ENCODE peak calls at places on chromosomes 12 and 14, in seven cellular contexts. One of them, this sample, is unnamed.

GRCh38 chr12:2297004-2297403 is 244.2 kb downstream of the CACNA1C start:
- DNase-seq in cardiac septum: no peak
- DNase-seq in NCI-H446: no peak
- DNase-seq in GM23248: no peak
- DNase-seq in skeletal muscle cell: no peak
- DNase-seq in Karpas-422: no peak
- DNase-seq in IMR-90: no peak
- DNase-seq in this sample: peak

GRCh38 chr12:98750511-98750910 is 105.4 kb downstream of the APAF1 start:
- DNase-seq in skeletal muscle cell: no peak
- DNase-seq in NCI-H446: no peak
- DNase-seq in Karpas-422: no peak
- DNase-seq in GM23248: peak
- DNase-seq in IMR-90: peak
- DNase-seq in cardiac septum: no peak
- DNase-seq in this sample: no peak

GRCh38 chr12:109740694-109741245 is 27.1 kb downstream of the FAM222A start:
- DNase-seq in IMR-90: no peak
- DNase-seq in NCI-H446: no peak
- DNase-seq in Karpas-422: no peak
- DNase-seq in GM23248: no peak
- DNase-seq in cardiac septum: peak
- DNase-seq in skeletal muscle cell: no peak
- DNase-seq in this sample: peak

GRCh38 chr12:28409892-28410291 is 219.6 kb downstream of the CCDC91 start:
- DNase-seq in IMR-90: peak
- DNase-seq in NCI-H446: no peak
- DNase-seq in cardiac septum: no peak
- DNase-seq in GM23248: peak
- DNase-seq in skeletal muscle cell: peak
- DNase-seq in Karpas-422: no peak
- DNase-seq in this sample: no peak

GRCh38 chr14:76922599-76922998 is 96.4 kb downstream of the LRRC74A start:
- DNase-seq in Karpas-422: no peak
- DNase-seq in NCI-H446: no peak
- DNase-seq in GM23248: no peak
- DNase-seq in skeletal muscle cell: no peak
- DNase-seq in cardiac septum: no peak
- DNase-seq in IMR-90: peak
- DNase-seq in this sample: no peak

GRCh38 chr14:105315211-105315721 is 718 bp downstream of the PACS2 start:
- DNase-seq in cardiac septum: no peak
- DNase-seq in skeletal muscle cell: no peak
- DNase-seq in IMR-90: no peak
- DNase-seq in Karpas-422: no peak
- DNase-seq in NCI-H446: no peak
- DNase-seq in GM23248: peak
- DNase-seq in this sample: no peak

GRCh38 chr12:70080577-70080976 is 162.7 kb upstream of the CNOT2 start:
- DNase-seq in GM23248: no peak
- DNase-seq in cardiac septum: no peak
- DNase-seq in skeletal muscle cell: no peak
- DNase-seq in Karpas-422: peak
- DNase-seq in NCI-H446: no peak
- DNase-seq in IMR-90: no peak
- DNase-seq in this sample: no peak

GRCh38 chr12:30822385-30823139 is 67.8 kb upstream of the CAPRIN2 start:
- DNase-seq in Karpas-422: no peak
- DNase-seq in cardiac septum: peak
- DNase-seq in GM23248: peak
- DNase-seq in IMR-90: peak
- DNase-seq in skeletal muscle cell: no peak
- DNase-seq in NCI-H446: no peak
- DNase-seq in this sample: peak

GRCh38 chr12:105423237-105423636 is 92.7 kb downstream of the C12orf75 start:
- DNase-seq in GM23248: no peak
- DNase-seq in IMR-90: no peak
- DNase-seq in skeletal muscle cell: no peak
- DNase-seq in Karpas-422: no peak
- DNase-seq in NCI-H446: no peak
- DNase-seq in cardiac septum: no peak
- DNase-seq in this sample: no peak

GRCh38 chr12:86770871-86771270 is 514.7 kb upstream of the MGAT4C start:
- DNase-seq in NCI-H446: no peak
- DNase-seq in IMR-90: no peak
- DNase-seq in GM23248: no peak
- DNase-seq in cardiac septum: no peak
- DNase-seq in skeletal muscle cell: no peak
- DNase-seq in Karpas-422: no peak
- DNase-seq in this sample: no peak

GRCh38 chr12:113997365-113997764 is 31.2 kb upstream of the RBM19 start:
- DNase-seq in skeletal muscle cell: no peak
- DNase-seq in NCI-H446: no peak
- DNase-seq in IMR-90: no peak
- DNase-seq in cardiac septum: no peak
- DNase-seq in GM23248: no peak
- DNase-seq in Karpas-422: no peak
- DNase-seq in this sample: no peak

GRCh38 chr14:60862283-60862682 is 118.6 kb downstream of the TRMT5 start:
- DNase-seq in skeletal muscle cell: peak
- DNase-seq in NCI-H446: no peak
- DNase-seq in GM23248: no peak
- DNase-seq in Karpas-422: peak
- DNase-seq in IMR-90: no peak
- DNase-seq in cardiac septum: no peak
- DNase-seq in this sample: no peak

GRCh38 chr14:86532219-86532618 is 1002.3 kb downstream of the FLRT2 start:
- DNase-seq in cardiac septum: no peak
- DNase-seq in IMR-90: peak
- DNase-seq in NCI-H446: no peak
- DNase-seq in skeletal muscle cell: peak
- DNase-seq in Karpas-422: no peak
- DNase-seq in GM23248: no peak
- DNase-seq in this sample: no peak

GRCh38 chr14:105201928-105202513 is 20.9 kb upstream of the NUDT14 start:
- DNase-seq in cardiac septum: no peak
- DNase-seq in NCI-H446: no peak
- DNase-seq in GM23248: no peak
- DNase-seq in skeletal muscle cell: no peak
- DNase-seq in Karpas-422: no peak
- DNase-seq in IMR-90: no peak
- DNase-seq in this sample: no peak

GRCh38 chr12:121535150-121536057 is 45.4 kb downstream of the KDM2B start:
- DNase-seq in cardiac septum: no peak
- DNase-seq in skeletal muscle cell: no peak
- DNase-seq in GM23248: no peak
- DNase-seq in Karpas-422: peak
- DNase-seq in IMR-90: no peak
- DNase-seq in NCI-H446: no peak
- DNase-seq in this sample: no peak

GRCh38 chr14:52840916-52841315 is 49.5 kb upstream of the GNPNAT1 start:
- DNase-seq in GM23248: peak
- DNase-seq in IMR-90: peak
- DNase-seq in Karpas-422: no peak
- DNase-seq in skeletal muscle cell: peak
- DNase-seq in cardiac septum: no peak
- DNase-seq in NCI-H446: no peak
- DNase-seq in this sample: no peak

GRCh38 chr12:93015970-93016751 is 87.1 kb upstream of the EEA1 start:
- DNase-seq in GM23248: no peak
- DNase-seq in cardiac septum: no peak
- DNase-seq in Karpas-422: no peak
- DNase-seq in skeletal muscle cell: no peak
- DNase-seq in IMR-90: peak
- DNase-seq in NCI-H446: no peak
- DNase-seq in this sample: no peak

GRCh38 chr14:59310644-59311043 is 122.2 kb downstream of the DAAM1 start:
- DNase-seq in Karpas-422: no peak
- DNase-seq in GM23248: no peak
- DNase-seq in skeletal muscle cell: no peak
- DNase-seq in NCI-H446: no peak
- DNase-seq in IMR-90: no peak
- DNase-seq in cardiac septum: no peak
- DNase-seq in this sample: no peak

GRCh38 chr14:61832783-61833182 is 70.6 kb downstream of the SNAPC1 start:
- DNase-seq in NCI-H446: no peak
- DNase-seq in Karpas-422: no peak
- DNase-seq in cardiac septum: no peak
- DNase-seq in IMR-90: no peak
- DNase-seq in GM23248: no peak
- DNase-seq in skeletal muscle cell: no peak
- DNase-seq in this sample: no peak

GRCh38 chr12:112208511-112208910 is 83.2 kb downstream of the TRAFD1 start:
- DNase-seq in GM23248: no peak
- DNase-seq in cardiac septum: no peak
- DNase-seq in IMR-90: no peak
- DNase-seq in skeletal muscle cell: no peak
- DNase-seq in NCI-H446: no peak
- DNase-seq in Karpas-422: no peak
- DNase-seq in this sample: peak

GRCh38 chr14:63051301-63051700 is 6.0 kb upstream of the KCNH5 start:
- DNase-seq in IMR-90: no peak
- DNase-seq in skeletal muscle cell: no peak
- DNase-seq in NCI-H446: no peak
- DNase-seq in Karpas-422: no peak
- DNase-seq in GM23248: no peak
- DNase-seq in cardiac septum: no peak
- DNase-seq in this sample: no peak

GRCh38 chr12:116236148-116236731 is 41.3 kb downstream of the MED13L start:
- DNase-seq in NCI-H446: peak
- DNase-seq in GM23248: peak
- DNase-seq in Karpas-422: peak
- DNase-seq in IMR-90: peak
- DNase-seq in cardiac septum: no peak
- DNase-seq in skeletal muscle cell: no peak
- DNase-seq in this sample: no peak

GRCh38 chr14:96252323-96253052 is 3.5 kb upstream of the BDKRB1 start:
- DNase-seq in Karpas-422: no peak
- DNase-seq in IMR-90: no peak
- DNase-seq in skeletal muscle cell: no peak
- DNase-seq in cardiac septum: no peak
- DNase-seq in NCI-H446: no peak
- DNase-seq in GM23248: peak
- DNase-seq in this sample: no peak

GRCh38 chr12:15336772-15337553 is 14.7 kb downstream of the PTPRO start:
- DNase-seq in NCI-H446: no peak
- DNase-seq in IMR-90: peak
- DNase-seq in cardiac septum: no peak
- DNase-seq in Karpas-422: no peak
- DNase-seq in GM23248: peak
- DNase-seq in skeletal muscle cell: peak
- DNase-seq in this sample: no peak

GRCh38 chr12:120546050-120546386 is 11.9 kb downstream of the RNF10 start:
- DNase-seq in IMR-90: no peak
- DNase-seq in NCI-H446: no peak
- DNase-seq in GM23248: no peak
- DNase-seq in Karpas-422: no peak
- DNase-seq in cardiac septum: no peak
- DNase-seq in skeletal muscle cell: no peak
- DNase-seq in this sample: no peak

GRCh38 chr12:111991946-111992345 is 21.0 kb downstream of the TMEM116 start:
- DNase-seq in GM23248: no peak
- DNase-seq in NCI-H446: no peak
- DNase-seq in Karpas-422: no peak
- DNase-seq in cardiac septum: no peak
- DNase-seq in skeletal muscle cell: no peak
- DNase-seq in IMR-90: peak
- DNase-seq in this sample: no peak

GRCh38 chr12:88790231-88790630 is 210.0 kb upstream of the KITLG start:
- DNase-seq in Karpas-422: no peak
- DNase-seq in cardiac septum: no peak
- DNase-seq in IMR-90: no peak
- DNase-seq in GM23248: no peak
- DNase-seq in NCI-H446: no peak
- DNase-seq in skeletal muscle cell: no peak
- DNase-seq in this sample: no peak

GRCh38 chr14:102805941-102806340 is 28.7 kb downstream of the TRAF3 start:
- DNase-seq in cardiac septum: no peak
- DNase-seq in Karpas-422: no peak
- DNase-seq in skeletal muscle cell: no peak
- DNase-seq in NCI-H446: no peak
- DNase-seq in IMR-90: no peak
- DNase-seq in GM23248: no peak
- DNase-seq in this sample: no peak

GRCh38 chr12:68446896-68447806 is 115.0 kb upstream of the MDM1 start:
- DNase-seq in GM23248: peak
- DNase-seq in IMR-90: no peak
- DNase-seq in cardiac septum: no peak
- DNase-seq in Karpas-422: no peak
- DNase-seq in NCI-H446: no peak
- DNase-seq in skeletal muscle cell: no peak
- DNase-seq in this sample: no peak

GRCh38 chr12:43937947-43938346 is 102.1 kb downstream of the TMEM117 start:
- DNase-seq in GM23248: peak
- DNase-seq in cardiac septum: no peak
- DNase-seq in IMR-90: peak
- DNase-seq in NCI-H446: no peak
- DNase-seq in skeletal muscle cell: no peak
- DNase-seq in Karpas-422: peak
- DNase-seq in this sample: no peak

GRCh38 chr12:66063976-66064375 is 66.6 kb downstream of the LLPH start:
- DNase-seq in IMR-90: no peak
- DNase-seq in GM23248: no peak
- DNase-seq in skeletal muscle cell: no peak
- DNase-seq in NCI-H446: no peak
- DNase-seq in Karpas-422: no peak
- DNase-seq in cardiac septum: no peak
- DNase-seq in this sample: no peak

GRCh38 chr14:93824518-93825234 is 36.4 kb upstream of the PRIMA1 start:
- DNase-seq in Karpas-422: no peak
- DNase-seq in IMR-90: no peak
- DNase-seq in skeletal muscle cell: no peak
- DNase-seq in cardiac septum: no peak
- DNase-seq in GM23248: no peak
- DNase-seq in NCI-H446: no peak
- DNase-seq in this sample: peak

GRCh38 chr14:99946652-99947489 is 118.4 kb upstream of the EVL start:
- DNase-seq in Karpas-422: peak
- DNase-seq in cardiac septum: no peak
- DNase-seq in NCI-H446: peak
- DNase-seq in GM23248: peak
- DNase-seq in IMR-90: no peak
- DNase-seq in skeletal muscle cell: no peak
- DNase-seq in this sample: no peak

GRCh38 chr12:116053479-116054195 is 223.9 kb downstream of the MED13L start:
- DNase-seq in GM23248: peak
- DNase-seq in IMR-90: peak
- DNase-seq in skeletal muscle cell: peak
- DNase-seq in cardiac septum: no peak
- DNase-seq in Karpas-422: no peak
- DNase-seq in NCI-H446: no peak
- DNase-seq in this sample: no peak

GRCh38 chr12:120453977-120454376 is 7.7 kb downstream of the GATC start:
- DNase-seq in Karpas-422: peak
- DNase-seq in NCI-H446: peak
- DNase-seq in skeletal muscle cell: no peak
- DNase-seq in IMR-90: peak
- DNase-seq in cardiac septum: no peak
- DNase-seq in GM23248: peak
- DNase-seq in this sample: no peak

GRCh38 chr12:2163172-2163927 is 110.6 kb downstream of the CACNA1C start:
- DNase-seq in NCI-H446: peak
- DNase-seq in IMR-90: peak
- DNase-seq in skeletal muscle cell: peak
- DNase-seq in cardiac septum: peak
- DNase-seq in GM23248: peak
- DNase-seq in Karpas-422: no peak
- DNase-seq in this sample: no peak

GRCh38 chr12:83817730-83818129 is 1094.9 kb downstream of the SLC6A15 start:
- DNase-seq in IMR-90: no peak
- DNase-seq in GM23248: no peak
- DNase-seq in NCI-H446: no peak
- DNase-seq in cardiac septum: no peak
- DNase-seq in skeletal muscle cell: no peak
- DNase-seq in Karpas-422: no peak
- DNase-seq in this sample: no peak

GRCh38 chr14:28707814-28708213 is 58.8 kb upstream of the FOXG1 start:
- DNase-seq in NCI-H446: no peak
- DNase-seq in IMR-90: no peak
- DNase-seq in Karpas-422: no peak
- DNase-seq in cardiac septum: no peak
- DNase-seq in GM23248: peak
- DNase-seq in skeletal muscle cell: peak
- DNase-seq in this sample: no peak

This sample was measured in mesenteric fat pad.